ENCODE peak calls at places on chromosomes 6 and 20, in five cellular contexts. O, T, U, V and W are unnamed samples.

GRCh38 chr20:19423892-19424620 is 211.6 kb downstream of the SLC24A3 start:
- DNase-seq in T (no peak), U (no peak), V (no peak), O (no peak), W (no peak)

GRCh38 chr6:5466459-5466858 is 205.1 kb downstream of the FARS2 start:
- DNase-seq in O (no peak), T (no peak), V (no peak), U (no peak), W (no peak)

GRCh38 chr6:2839195-2839981 is 2.3 kb downstream of the SERPINB1 start:
- DNase-seq in U (no peak), V (no peak), O (no peak), T (no peak), W (no peak)

GRCh38 chr6:75830959-75831885 is 82.2 kb downstream of the MYO6 start:
- DNase-seq in V (peak), T (no peak), O (no peak), U (no peak), W (no peak)

GRCh38 chr20:49490689-49491088 is 8.2 kb upstream of the KCNB1 start:
- DNase-seq in U (no peak), O (no peak), V (no peak), T (no peak), W (no peak)

GRCh38 chr6:20757761-20758160 is 223.5 kb downstream of the CDKAL1 start:
- DNase-seq in V (no peak), O (no peak), U (no peak), T (no peak), W (no peak)

GRCh38 chr6:130362128-130362527 is 3.7 kb upstream of the TMEM200A start:
- DNase-seq in O (no peak), T (no peak), U (no peak), V (no peak), W (no peak)

GRCh38 chr6:26272171-26272631 is 92.8 kb upstream of the BTN3A2 start:
- DNase-seq in T (peak), U (peak), O (no peak), V (peak), W (no peak)

GRCh38 chr6:144213293-144213692 is 63.0 kb downstream of the STX11 start:
- DNase-seq in V (no peak), T (no peak), U (no peak), O (no peak), W (no peak)

GRCh38 chr6:85015396-85015990 is 251.1 kb upstream of the TBX18 start:
- DNase-seq in V (no peak), U (no peak), O (peak), T (peak), W (no peak)